ENCODE peak calls at places on chromosomes 7 and 10, in four cellular contexts. S is glomerular endothelial cell, L is hypothalamus, R is hippocampal formation. T is an unnamed sample.

GRCh38 chr7:115087437-115087836 is 165.5 kb downstream of the MDFIC start:
- DNase-seq in S (peak; percentile 94), L (no peak), R (no peak), T (peak; percentile 84)

GRCh38 chr7:128904381-128905197 is 5.9 kb downstream of the KCP start:
- DNase-seq in L (no peak), R (no peak), S (no peak), T (peak; percentile 52)

GRCh38 chr10:32149257-32149955 is 93.2 kb upstream of the KIF5B start:
- DNase-seq in R (no peak), L (no peak), S (no peak), T (peak; percentile 93)

GRCh38 chr7:78346824-78347223 is 548.3 kb downstream of the PHTF2 start:
- DNase-seq in S (no peak), L (no peak), R (no peak), T (no peak)

GRCh38 chr10:42491001-42491592 is 147.3 kb downstream of the ZNF33B start:
- DNase-seq in S (no peak), L (no peak), R (no peak), T (peak; percentile 69)

GRCh38 chr10:85789125-85789524 is 577.5 kb downstream of the GRID1 start:
- DNase-seq in S (no peak), R (no peak), L (no peak), T (no peak)

GRCh38 chr10:26832960-26833359 is 27.8 kb downstream of the ABI1 start:
- DNase-seq in S (no peak), L (no peak), R (no peak), T (no peak)

GRCh38 chr10:66833861-66834260 is 92.0 kb upstream of the LRRTM3 start:
- DNase-seq in S (no peak), L (no peak), R (no peak), T (no peak)

GRCh38 chr10:50279489-50279888 is 28.2 kb upstream of the ASAH2 start:
- DNase-seq in L (no peak), R (no peak), S (no peak), T (peak; percentile 37)

GRCh38 chr10:11867497-11867896 is 44.3 kb downstream of the PROSER2 start:
- DNase-seq in S (no peak), R (no peak), L (no peak), T (no peak)

GRCh38 chr10:68212721-68213352 is 19.1 kb downstream of the ATOH7 start:
- DNase-seq in L (no peak), R (peak; percentile 46), S (no peak), T (peak; percentile 38)

GRCh38 chr10:31657471-31657844 is 271.2 kb downstream of the ARHGAP12 start:
- DNase-seq in L (no peak), R (no peak), S (no peak), T (no peak)

GRCh38 chr10:70937661-70938060 is 49.3 kb upstream of the PCBD1 start:
- DNase-seq in R (no peak), S (no peak), L (no peak), T (no peak)

GRCh38 chr10:23351914-23352313 is 7.3 kb upstream of the C10orf67 start:
- DNase-seq in S (no peak), L (no peak), R (no peak), T (peak; percentile 26)

GRCh38 chr10:75646218-75646915 is 214.9 kb downstream of the LRMDA start:
- DNase-seq in S (no peak), R (no peak), L (no peak), T (no peak)

GRCh38 chr10:86668297-86669165 is at the start of gene LDB3:
- DNase-seq in L (no peak), S (no peak), R (no peak), T (peak; percentile 68)

GRCh38 chr7:27576360-27576944 is 86.2 kb downstream of the HIBADH start:
- DNase-seq in S (peak; percentile 25), R (peak; percentile 10), L (no peak), T (peak; percentile 61)

GRCh38 chr10:87546221-87546620 is 41.5 kb downstream of the MINPP1 start:
- DNase-seq in R (no peak), S (no peak), L (no peak), T (peak; percentile 78)

GRCh38 chr7:132778761-132779160 is 202.5 kb upstream of the PLXNA4 start:
- DNase-seq in R (no peak), L (no peak), S (no peak), T (no peak)

GRCh38 chr10:116690356-116691078 is 51.8 kb downstream of the HSPA12A start:
- DNase-seq in R (no peak), L (peak; percentile 40), S (no peak), T (no peak)

GRCh38 chr7:33421384-33421783 is 292.0 kb downstream of the BBS9 start:
- DNase-seq in L (no peak), R (no peak), S (no peak), T (no peak)

GRCh38 chr10:117431160-117431559 is 55.9 kb upstream of the PDZD8 start:
- DNase-seq in S (no peak), L (no peak), R (peak; percentile 20), T (peak; percentile 22)

GRCh38 chr7:1914743-1915142 is 244.7 kb downstream of the ELFN1 start:
- DNase-seq in R (no peak), S (no peak), L (no peak), T (no peak)